ENCODE peak calls at places on chromosomes 11 and 22, in four cellular contexts. E is CD8-positive, alpha-beta T cell; G is upper lobe of left lung; T is body of pancreas. N is an unnamed sample. For H3K27me3, the result is how much of the 10 kb centered on the place peaks cover.

GRCh38 chr11:102062106-102062505 is 14.9 kb downstream of the CFAP300 start:
- DNase-seq in G (no peak), T (no peak), E (no peak), N (no peak)

GRCh38 chr11:13287026-13287425 is 9.4 kb downstream of the BMAL1 start:
- DNase-seq in E (no peak), T (no peak), G (no peak), N (peak)

GRCh38 chr11:4092031-4092430 is 2.6 kb upstream of the RRM1 start:
- DNase-seq in E (no peak), G (no peak), T (no peak), N (no peak)

GRCh38 chr11:117966908-117967307 is 19.3 kb upstream of the IL10RA start:
- DNase-seq in E (no peak), G (no peak), T (no peak), N (no peak)

GRCh38 chr22:38925571-38926041 is 31.8 kb upstream of the APOBEC3A start:
- DNase-seq in G (no peak), E (no peak), T (no peak), N (no peak)

GRCh38 chr11:2887526-2888195 is 2.1 kb upstream of the CDKN1C start:
- DNase-seq in E (no peak), G (no peak), T (no peak), N (no peak)

GRCh38 chr11:19460718-19461405 is 220.1 kb upstream of the E2F8 start:
- DNase-seq in E (no peak), T (no peak), G (no peak), N (no peak)

GRCh38 chr11:58927393-58928081 is 11.8 kb upstream of the GLYATL1 start:
- DNase-seq in E (no peak), G (peak), T (peak), N (peak)

GRCh38 chr11:126544311-126545056 is 189.0 kb downstream of the ST3GAL4 start:
- DNase-seq in T (no peak), E (no peak), G (no peak), N (peak)

GRCh38 chr11:2734181-2735052 is 34.6 kb upstream of the KCNQ1OT1 start:
- DNase-seq in E (no peak), G (peak), T (no peak), N (no peak)

GRCh38 chr11:65096926-65097325 is 912 bp downstream of the VPS51 start:
- DNase-seq in G (no peak), E (no peak), T (no peak), N (no peak)

GRCh38 chr11:123405123-123405592 is 24.9 kb upstream of the GRAMD1B start:
- DNase-seq in T (no peak), E (no peak), G (no peak), N (peak)

GRCh38 chr11:119853581-119854360 is 124.8 kb upstream of the NECTIN1 start:
- DNase-seq in E (no peak), G (no peak), T (no peak), N (no peak)

GRCh38 chr11:76392889-76393288 is 11.8 kb downstream of the GVQW3 start:
- DNase-seq in G (no peak), E (no peak), T (no peak), N (no peak)

GRCh38 chr11:61021661-61022212 is 50.3 kb downstream of the CD6 start:
- DNase-seq in E (peak), G (peak), T (peak), N (peak)

GRCh38 chr22:39994566-39995345 is at the start of gene FAM83F:
- DNase-seq in E (no peak), G (peak), T (peak), N (peak)

GRCh38 chr22:45855961-45856360 is 121.0 kb downstream of the WNT7B start:
- DNase-seq in E (no peak), G (no peak), T (no peak), N (no peak)

GRCh38 chr11:14350716-14351238 is 8.2 kb downstream of the RRAS2 start:
- DNase-seq in G (no peak), T (no peak), E (no peak), N (no peak)

GRCh38 chr11:100932474-100933100 is 197.0 kb downstream of the PGR start:
- DNase-seq in E (no peak), G (no peak), T (no peak), N (no peak)

GRCh38 chr11:132289590-132290256 is 919.3 kb downstream of the NTM start:
- DNase-seq in E (no peak), G (no peak), T (no peak), N (no peak)

GRCh38 chr11:47412152-47412746 is 3.9 kb downstream of the SLC39A13 start:
- DNase-seq in G (peak), T (peak), E (no peak), N (peak)

GRCh38 chr11:41334007-41334933 is 125.2 kb downstream of the LRRC4C start:
- DNase-seq in T (no peak), E (no peak), G (no peak), N (no peak)

GRCh38 chr22:17587631-17588030 is 24.3 kb downstream of the SLC25A18 start:
- DNase-seq in G (no peak), E (no peak), T (no peak), N (no peak)

GRCh38 chr11:123033895-123034294 is 28.0 kb downstream of the HSPA8 start:
- DNase-seq in E (no peak), T (no peak), G (no peak), N (peak)

GRCh38 chr22:45263790-45264269 is 20.9 kb upstream of the UPK3A start:
- DNase-seq in G (peak), E (no peak), T (peak), N (peak)

GRCh38 chr11:2587132-2587930 is 112.5 kb downstream of the KCNQ1OT1 start:
- DNase-seq in E (no peak), G (peak), T (peak), N (peak)

GRCh38 chr22:39773976-39774539 is 119.5 kb downstream of the ENTHD1 start:
- DNase-seq in G (no peak), E (no peak), T (no peak), N (no peak)

GRCh38 chr11:63530021-63530420 is 6.6 kb upstream of the PLAAT4 start:
- DNase-seq in G (no peak), E (no peak), T (no peak), N (no peak)

DNA sequence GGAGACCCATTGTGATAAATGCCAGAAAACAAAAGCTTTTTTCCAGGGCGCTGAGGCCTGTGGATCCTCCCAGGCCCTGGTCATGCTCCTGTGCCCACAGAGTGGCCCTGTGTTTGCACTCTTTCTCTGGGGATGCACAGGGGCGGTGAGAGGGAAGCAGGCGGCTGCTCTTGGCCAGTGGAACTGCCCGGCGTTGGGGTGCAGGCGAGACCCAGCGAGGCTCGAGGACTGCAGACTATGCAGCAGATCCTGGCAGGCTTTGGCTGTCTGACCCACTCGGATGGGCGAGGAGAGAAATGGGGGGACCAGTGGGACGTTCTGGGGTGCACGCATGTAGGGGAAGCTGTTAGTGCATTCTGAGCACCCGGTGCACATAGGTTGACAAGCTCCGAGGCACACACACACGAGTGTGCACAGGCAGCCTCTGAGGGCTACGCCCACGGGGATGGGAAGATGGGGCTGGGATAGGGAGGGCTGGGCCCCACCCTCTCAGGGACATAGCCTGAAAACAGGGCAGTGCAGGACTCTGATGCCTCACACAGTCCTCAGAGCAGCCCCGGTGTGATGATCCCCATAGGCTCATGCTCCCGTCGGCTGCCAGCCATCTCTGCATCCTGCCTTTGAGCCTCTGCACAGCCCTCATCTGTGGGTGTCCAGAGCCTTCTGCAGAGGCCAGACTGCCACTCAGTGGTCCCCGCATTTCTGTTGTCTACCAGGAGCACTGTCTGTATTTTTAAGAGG is 1233.5 kb downstream of the BRD1 start:
- DNase-seq in T (no peak), E (no peak), G (no peak), N (no peak)
- H3K4me3 ChIP-seq in T (no peak), E (no peak), G (no peak), N (no peak)

GRCh38 chr22:22080270-22080669 is 97.7 kb upstream of the TOP3B start:
- DNase-seq in G (no peak), T (no peak), E (no peak), N (no peak)
- H3K27me3 ChIP-seq in G (under half), T (under half), E (under half), N (half or more)

DNA sequence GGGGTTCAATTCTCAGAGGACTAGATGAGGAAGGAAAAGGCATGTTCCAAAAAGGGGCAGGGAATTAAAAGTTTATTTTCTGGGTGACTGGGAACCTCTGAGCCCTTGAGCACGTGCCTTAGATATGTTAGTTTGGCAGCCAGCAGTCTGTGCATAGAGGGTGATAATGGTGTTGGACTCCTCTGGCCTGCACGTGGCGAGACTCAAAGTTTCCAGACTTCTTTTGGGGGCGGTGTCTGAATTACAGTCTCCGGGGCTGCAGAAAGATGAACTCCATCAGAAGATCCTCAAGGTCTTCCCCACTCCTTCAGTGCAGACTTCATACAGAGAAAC is 861 bp upstream of the ZNRF3 start:
- DNase-seq in E (no peak), G (no peak), T (no peak), N (peak)
- H3K4me3 ChIP-seq in E (peak), G (peak), T (no peak), N (peak)

GRCh38 chr22:19766506-19767426 is 6.2 kb downstream of the TBX1 start:
- DNase-seq in G (peak), T (peak), E (peak), N (peak)
- H3K27me3 ChIP-seq in G (half or more), T (under half), E (under half), N (half or more)

GRCh38 chr11:96448225-96448624 is 58.4 kb downstream of the JRKL start:
- DNase-seq in T (no peak), E (no peak), G (no peak), N (no peak)
- H3K4me3 ChIP-seq in T (no peak), E (no peak), G (no peak), N (no peak)

DNA sequence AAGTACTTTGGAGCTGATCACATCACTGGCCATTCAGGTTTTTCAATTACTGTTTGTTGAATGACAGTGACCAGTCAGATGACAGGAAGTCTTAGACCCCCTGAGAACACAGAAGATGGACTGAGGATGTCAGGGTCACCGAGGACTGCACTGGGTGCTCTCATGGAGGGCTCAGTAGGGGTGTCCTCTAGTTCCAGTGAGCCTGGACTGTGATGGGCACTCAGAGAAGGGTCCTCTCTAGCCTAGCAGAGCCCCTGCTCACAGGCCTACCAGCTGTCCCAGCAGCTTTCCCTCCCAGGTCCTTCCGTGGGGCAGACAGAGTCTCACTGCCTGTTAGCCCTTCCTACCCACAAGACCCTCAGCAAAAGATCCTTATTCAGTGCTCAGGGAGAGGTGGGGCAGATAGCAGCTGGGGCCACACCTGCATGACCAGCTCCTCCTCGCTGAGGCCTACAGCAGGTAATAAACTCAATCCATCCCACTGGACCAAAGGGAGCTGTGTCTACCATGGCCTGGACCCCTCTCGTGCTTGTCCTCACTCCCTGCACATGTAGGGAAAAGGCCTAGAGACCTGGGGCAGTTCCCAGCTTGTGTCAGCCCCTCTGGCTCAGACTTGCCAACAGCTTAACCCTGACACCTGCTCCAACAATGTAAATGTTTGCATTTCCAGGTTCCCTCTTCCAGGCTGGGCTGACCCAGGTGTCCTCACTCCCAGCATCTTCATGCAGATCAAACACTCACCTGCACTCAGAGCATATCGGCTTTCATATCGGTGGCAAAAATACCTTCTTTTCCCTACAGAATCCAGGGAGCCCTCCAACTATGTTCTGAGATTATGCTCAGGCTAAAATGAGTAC is 25.2 kb upstream of the VPREB1 start:
- DNase-seq in T (no peak), G (no peak), E (no peak), N (no peak)
- H3K27me3 ChIP-seq in T (under half), G (under half), E (under half), N (half or more)

GRCh38 chr11:116709970-116710369 is 62.8 kb downstream of the BUD13 start:
- DNase-seq in E (no peak), T (no peak), G (no peak), N (peak)
- H3K4me3 ChIP-seq in E (no peak), T (no peak), G (no peak), N (no peak)

DNA sequence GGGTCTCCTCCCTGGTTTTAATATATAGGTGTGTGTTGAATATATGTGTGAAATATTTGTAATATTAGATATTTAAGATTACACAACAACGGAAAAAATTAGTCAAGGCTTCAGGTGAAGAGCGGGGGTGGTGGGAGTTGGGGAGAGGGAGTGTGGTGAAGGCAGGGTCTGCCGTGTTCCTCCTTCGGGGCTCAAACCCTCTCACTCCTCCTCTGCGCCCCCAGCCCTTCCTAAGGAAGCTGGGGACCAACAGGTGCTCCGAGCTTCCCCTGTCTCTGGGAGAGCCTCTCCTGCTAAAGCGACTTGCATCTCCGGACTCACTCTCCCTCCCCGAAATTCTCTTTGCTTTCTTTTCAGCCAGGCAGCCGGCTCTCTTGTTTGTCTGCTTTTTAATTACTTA is 950 bp upstream of the CADM1 start:
- DNase-seq in E (no peak), G (no peak), T (peak), N (peak)
- H3K27me3 ChIP-seq in E (under half), G (under half), T (under half), N (under half)

N was measured in H7.